ENCODE peak calls at places on chromosome 12, in six cellular contexts. One of them, this sample, is unnamed.

GRCh38 chr12:122813310-122813713 is 21.9 kb upstream of the HIP1R start:
- DNase-seq in GM12878: peak
- DNase-seq in K562: no peak
- DNase-seq in HepG2: no peak
- DNase-seq in H1: no peak
- DNase-seq in GM12891: no peak
- DNase-seq in this sample: no peak

GRCh38 chr12:40216516-40217288 is 8.1 kb upstream of the LRRK2 start:
- DNase-seq in K562: no peak
- DNase-seq in GM12891: no peak
- DNase-seq in HepG2: no peak
- DNase-seq in GM12878: no peak
- DNase-seq in H1: no peak
- DNase-seq in this sample: no peak

GRCh38 chr12:19382111-19382526 is 57.2 kb upstream of the AEBP2 start:
- DNase-seq in K562: no peak
- DNase-seq in GM12891: no peak
- DNase-seq in H1: peak
- DNase-seq in GM12878: peak
- DNase-seq in HepG2: peak
- DNase-seq in this sample: no peak

GRCh38 chr12:58596381-58596780 is 323.9 kb downstream of the LRIG3 start:
- DNase-seq in HepG2: no peak
- DNase-seq in GM12891: no peak
- DNase-seq in H1: no peak
- DNase-seq in GM12878: no peak
- DNase-seq in K562: no peak
- DNase-seq in this sample: no peak

GRCh38 chr12:103269962-103270361 is 225.8 kb downstream of the C12orf42 start:
- DNase-seq in GM12878: no peak
- DNase-seq in H1: no peak
- DNase-seq in GM12891: no peak
- DNase-seq in K562: no peak
- DNase-seq in HepG2: no peak
- DNase-seq in this sample: no peak

GRCh38 chr12:99680276-99680675 is 32.7 kb downstream of the GARIN6 start:
- DNase-seq in GM12878: no peak
- DNase-seq in GM12891: no peak
- DNase-seq in HepG2: no peak
- DNase-seq in K562: no peak
- DNase-seq in H1: no peak
- DNase-seq in this sample: no peak

GRCh38 chr12:108560321-108560721 is 652 bp downstream of the SART3 start:
- DNase-seq in GM12891: no peak
- DNase-seq in HepG2: peak
- DNase-seq in GM12878: no peak
- DNase-seq in H1: no peak
- DNase-seq in K562: no peak
- DNase-seq in this sample: no peak

GRCh38 chr12:3527181-3527580 is 36.2 kb downstream of the PRMT8 start:
- DNase-seq in K562: no peak
- DNase-seq in H1: no peak
- DNase-seq in HepG2: no peak
- DNase-seq in GM12878: no peak
- DNase-seq in GM12891: no peak
- DNase-seq in this sample: no peak

GRCh38 chr12:102642199-102642598 is 161.8 kb upstream of the IGF1 start:
- DNase-seq in HepG2: no peak
- DNase-seq in GM12878: no peak
- DNase-seq in H1: no peak
- DNase-seq in GM12891: no peak
- DNase-seq in K562: no peak
- DNase-seq in this sample: no peak

GRCh38 chr12:47576256-47576655 is 129.6 kb downstream of the RPAP3 start:
- DNase-seq in GM12878: no peak
- DNase-seq in K562: peak
- DNase-seq in HepG2: no peak
- DNase-seq in H1: no peak
- DNase-seq in GM12891: no peak
- DNase-seq in this sample: no peak

GRCh38 chr12:18383203-18383602 is 121.9 kb downstream of the PIK3C2G start:
- DNase-seq in GM12878: no peak
- DNase-seq in H1: no peak
- DNase-seq in K562: no peak
- DNase-seq in HepG2: peak
- DNase-seq in GM12891: no peak
- DNase-seq in this sample: no peak

GRCh38 chr12:67826946-67827719 is 162.1 kb upstream of the IFNG-AS1 start:
- DNase-seq in H1: no peak
- DNase-seq in GM12878: no peak
- DNase-seq in GM12891: no peak
- DNase-seq in K562: no peak
- DNase-seq in HepG2: no peak
- DNase-seq in this sample: no peak

GRCh38 chr12:15322164-15323054 is at the start of gene PTPRO:
- DNase-seq in GM12891: peak
- DNase-seq in GM12878: no peak
- DNase-seq in K562: no peak
- DNase-seq in H1: peak
- DNase-seq in HepG2: no peak
- DNase-seq in this sample: no peak

GRCh38 chr12:89893972-89894706 is 185.5 kb upstream of the ATP2B1 start:
- DNase-seq in K562: no peak
- DNase-seq in H1: no peak
- DNase-seq in GM12891: no peak
- DNase-seq in HepG2: no peak
- DNase-seq in GM12878: no peak
- DNase-seq in this sample: no peak

GRCh38 chr12:47547077-47547476 is 158.8 kb downstream of the RPAP3 start:
- DNase-seq in GM12878: no peak
- DNase-seq in HepG2: no peak
- DNase-seq in K562: peak
- DNase-seq in GM12891: no peak
- DNase-seq in H1: no peak
- DNase-seq in this sample: no peak

GRCh38 chr12:643478-644292 is 19.6 kb downstream of the NINJ2 start:
- DNase-seq in GM12891: no peak
- DNase-seq in HepG2: no peak
- DNase-seq in GM12878: no peak
- DNase-seq in K562: peak
- DNase-seq in H1: no peak
- DNase-seq in this sample: no peak

GRCh38 chr12:57521475-57522018 is 1.1 kb upstream of the MBD6 start:
- DNase-seq in K562: no peak
- DNase-seq in GM12878: no peak
- DNase-seq in HepG2: peak
- DNase-seq in H1: no peak
- DNase-seq in GM12891: no peak
- DNase-seq in this sample: no peak
- TF ChIP-seq POLR2A in K562: no peak
- TF ChIP-seq POLR2A in GM12878: no peak
- TF ChIP-seq POLR2A in HepG2: no peak
- TF ChIP-seq POLR2A in H1: no peak
- TF ChIP-seq POLR2A in GM12891: no peak
- TF ChIP-seq POLR2A in this sample: no peak

GRCh38 chr12:21771311-21771710 is 3.2 kb downstream of the KCNJ8 start:
- DNase-seq in GM12891: no peak
- DNase-seq in K562: no peak
- DNase-seq in GM12878: no peak
- DNase-seq in H1: no peak
- DNase-seq in HepG2: no peak
- DNase-seq in this sample: no peak

GRCh38 chr12:21773799-21774198 is 707 bp downstream of the KCNJ8 start:
- DNase-seq in HepG2: no peak
- DNase-seq in K562: no peak
- DNase-seq in H1: no peak
- DNase-seq in GM12891: no peak
- DNase-seq in GM12878: no peak
- DNase-seq in this sample: no peak

GRCh38 chr12:21775130-21775920 is 819 bp upstream of the KCNJ8 start:
- DNase-seq in K562: no peak
- DNase-seq in HepG2: no peak
- DNase-seq in GM12878: no peak
- DNase-seq in H1: no peak
- DNase-seq in GM12891: no peak
- DNase-seq in this sample: no peak

GRCh38 chr12:21774358-21775129 is at the start of gene KCNJ8:
- DNase-seq in H1: peak
- DNase-seq in HepG2: no peak
- DNase-seq in GM12891: no peak
- DNase-seq in K562: peak
- DNase-seq in GM12878: no peak
- DNase-seq in this sample: no peak

DNA sequence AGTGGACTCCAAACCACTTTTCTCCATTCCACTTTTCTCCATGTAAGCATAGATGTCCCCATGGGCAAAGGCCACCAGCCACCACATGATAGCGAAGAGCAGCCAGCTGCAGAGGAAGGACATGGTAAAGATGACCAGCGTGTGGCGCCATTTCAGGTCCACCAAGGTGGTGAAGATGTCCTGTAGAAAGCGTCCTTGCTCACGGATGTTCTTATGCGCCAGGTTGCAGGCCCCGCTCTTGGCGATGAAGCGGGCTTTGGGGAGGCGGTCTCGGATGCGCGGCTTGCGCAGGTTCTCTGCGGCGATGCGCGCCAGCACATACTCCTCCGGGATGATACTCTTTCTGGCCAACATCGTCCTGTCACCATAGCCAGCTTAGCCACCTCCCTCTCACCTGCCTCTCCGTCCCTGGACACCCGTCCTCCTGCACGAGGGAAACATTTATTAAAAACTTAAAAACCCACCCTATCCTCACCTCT is 1.2 kb downstream of the KCNJ8 start:
- DNase-seq in GM12878: no peak
- DNase-seq in H1: peak
- DNase-seq in HepG2: no peak
- DNase-seq in GM12891: no peak
- DNase-seq in K562: peak
- DNase-seq in this sample: no peak
- TF ChIP-seq POLR2AphosphoS5 in GM12878: no peak
- TF ChIP-seq POLR2AphosphoS5 in H1: no peak
- TF ChIP-seq POLR2AphosphoS5 in HepG2: no peak
- TF ChIP-seq POLR2AphosphoS5 in GM12891: no peak
- TF ChIP-seq POLR2AphosphoS5 in K562: no peak
- TF ChIP-seq POLR2AphosphoS5 in this sample: no peak

GRCh38 chr12:105843989-105844768 is 294.6 kb downstream of the NUAK1 start:
- DNase-seq in K562: no peak
- DNase-seq in H1: no peak
- DNase-seq in GM12891: no peak
- DNase-seq in HepG2: no peak
- DNase-seq in GM12878: no peak
- DNase-seq in this sample: no peak
- TF ChIP-seq TAF1 in K562: no peak
- TF ChIP-seq TAF1 in H1: no peak
- TF ChIP-seq TAF1 in GM12891: no peak
- TF ChIP-seq TAF1 in HepG2: no peak
- TF ChIP-seq TAF1 in GM12878: no peak
- TF ChIP-seq TAF1 in this sample: no peak

GRCh38 chr12:75720807-75721206 is 209.4 kb upstream of the KRR1 start:
- DNase-seq in GM12878: no peak
- DNase-seq in GM12891: no peak
- DNase-seq in K562: no peak
- DNase-seq in HepG2: no peak
- DNase-seq in H1: no peak
- DNase-seq in this sample: no peak

GRCh38 chr12:75721790-75722189 is 210.4 kb upstream of the KRR1 start:
- DNase-seq in HepG2: no peak
- DNase-seq in K562: no peak
- DNase-seq in GM12891: no peak
- DNase-seq in H1: no peak
- DNase-seq in GM12878: no peak
- DNase-seq in this sample: no peak

GRCh38 chr12:75721231-75721641 is 209.8 kb upstream of the KRR1 start:
- DNase-seq in GM12878: no peak
- DNase-seq in HepG2: no peak
- DNase-seq in K562: no peak
- DNase-seq in GM12891: no peak
- DNase-seq in H1: no peak
- DNase-seq in this sample: no peak

GRCh38 chr12:75724913-75725312 is 213.5 kb upstream of the KRR1 start:
- DNase-seq in HepG2: peak
- DNase-seq in H1: no peak
- DNase-seq in GM12878: no peak
- DNase-seq in K562: no peak
- DNase-seq in GM12891: no peak
- DNase-seq in this sample: no peak

DNA sequence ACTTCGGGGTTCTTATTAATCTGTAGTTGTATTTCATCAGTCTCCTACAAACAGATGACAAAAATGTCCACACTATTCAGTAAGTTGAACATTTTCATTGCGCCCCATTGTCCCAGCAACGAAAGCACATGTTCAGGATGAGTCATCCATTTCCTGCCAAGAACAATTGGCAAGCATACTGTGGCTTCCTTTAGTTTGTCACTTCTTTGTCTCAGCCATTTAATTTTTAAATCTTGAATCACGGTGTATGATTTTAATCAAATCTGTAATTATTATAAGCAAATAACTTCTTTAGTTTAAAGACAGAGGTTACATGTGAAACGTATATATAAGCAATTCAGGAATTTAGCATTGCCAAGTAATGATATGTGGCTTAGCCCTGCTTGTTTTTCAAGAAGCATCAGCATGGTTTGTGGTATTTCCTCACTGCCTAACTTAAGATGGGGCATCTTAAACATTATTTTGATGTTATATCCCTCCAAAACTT is 211.3 kb upstream of the KRR1 start:
- DNase-seq in GM12878: peak
- DNase-seq in HepG2: peak
- DNase-seq in K562: peak
- DNase-seq in GM12891: peak
- DNase-seq in H1: no peak
- DNase-seq in this sample: no peak
- TF ChIP-seq POLR2A in GM12878: no peak
- TF ChIP-seq POLR2A in HepG2: no peak
- TF ChIP-seq POLR2A in K562: no peak
- TF ChIP-seq POLR2A in GM12891: no peak
- TF ChIP-seq POLR2A in H1: no peak
- TF ChIP-seq POLR2A in this sample: no peak

DNA sequence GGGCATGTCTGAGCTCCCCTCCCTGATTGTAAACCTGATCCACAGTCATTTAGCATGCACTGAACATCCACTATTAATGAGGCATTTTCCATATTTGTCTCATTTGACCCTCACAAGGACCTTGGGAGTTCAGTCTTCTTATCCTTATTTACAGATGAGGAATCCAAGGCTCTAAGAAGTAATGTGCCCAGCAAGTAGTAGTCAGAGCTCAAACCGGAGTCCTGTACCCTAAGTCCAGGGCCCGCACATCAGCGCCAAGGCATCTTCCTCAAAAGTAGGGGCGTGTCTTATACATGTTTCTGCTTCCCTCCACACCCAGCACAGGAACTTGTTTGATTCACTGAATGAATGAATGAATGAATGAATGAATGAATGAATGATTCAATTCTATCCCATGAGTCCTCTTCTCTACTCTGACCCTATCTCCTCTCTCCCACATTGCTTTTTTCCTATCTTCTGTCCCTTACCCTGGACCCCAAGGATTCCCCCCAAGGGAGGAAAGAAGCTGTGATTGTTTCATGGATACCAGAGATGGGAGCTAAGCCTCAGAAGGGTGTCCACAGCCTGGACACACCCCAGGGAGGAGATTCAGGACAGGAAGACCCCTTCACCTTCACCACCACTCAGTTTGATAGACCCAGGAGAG is 21.8 kb upstream of the KRT8 start:
- DNase-seq in HepG2: no peak
- DNase-seq in GM12891: no peak
- DNase-seq in H1: no peak
- DNase-seq in K562: peak
- DNase-seq in GM12878: no peak
- DNase-seq in this sample: no peak
- TF ChIP-seq POLR2AphosphoS5 in HepG2: no peak
- TF ChIP-seq POLR2AphosphoS5 in GM12891: no peak
- TF ChIP-seq POLR2AphosphoS5 in H1: no peak
- TF ChIP-seq POLR2AphosphoS5 in K562: no peak
- TF ChIP-seq POLR2AphosphoS5 in GM12878: no peak
- TF ChIP-seq POLR2AphosphoS5 in this sample: no peak

This sample was measured in GM12892.